ENCODE peak calls at places on chromosomes 5 and 9, in ten cellular contexts. M is fibroblast of lung; T is CD4-positive, CD25-positive, alpha-beta regulatory T cell; N is psoas muscle; F is aorta; D is uterus; P is H9; I is vagina; B is body of pancreas; X is pancreas. J is an unnamed sample. For H3K4me1, the result is how much of the 10 kb centered on the place peaks cover.

GRCh38 chr5:179267671-179268071 is 77.6 kb downstream of the ADAMTS2 start:
- DNase-seq in M (no peak), T (no peak), N (peak), F (peak), D (peak), P (peak), I (peak), B (peak), X (no peak), J (no peak)

GRCh38 chr5:6302099-6302498 is 76.2 kb downstream of the MED10 start:
- DNase-seq in M (no peak), T (no peak), N (no peak), F (no peak), D (no peak), P (peak), I (no peak), B (no peak), X (no peak), J (no peak)

GRCh38 chr5:67265951-67266350 is 69.4 kb upstream of the CD180 start:
- DNase-seq in M (peak), T (no peak), N (no peak), F (no peak), D (no peak), P (no peak), I (no peak), B (no peak), X (no peak), J (no peak)

GRCh38 chr5:11390369-11390768 is 513.9 kb downstream of the CTNND2 start:
- DNase-seq in M (no peak), T (no peak), N (no peak), F (no peak), D (no peak), P (no peak), I (no peak), B (no peak), X (no peak), J (no peak)

GRCh38 chr9:91179237-91180138 is 182.2 kb downstream of the AUH start:
- DNase-seq in M (peak), T (no peak), N (no peak), F (no peak), D (no peak), P (no peak), I (peak), B (peak), X (no peak), J (no peak)

GRCh38 chr9:131116281-131117101 is 8.9 kb upstream of the NUP214 start:
- DNase-seq in M (no peak), T (no peak), N (no peak), F (no peak), D (peak), P (no peak), I (no peak), B (no peak), X (no peak), J (no peak)

GRCh38 chr5:176778921-176779465 is 31.4 kb upstream of the UNC5A start:
- DNase-seq in M (no peak), T (no peak), N (no peak), F (no peak), D (no peak), P (peak), I (peak), B (no peak), X (no peak), J (no peak)

GRCh38 chr5:92899611-92900010 is 681.4 kb downstream of the NR2F1-AS1 start:
- DNase-seq in M (no peak), T (no peak), N (no peak), F (no peak), D (no peak), P (no peak), I (no peak), B (no peak), X (no peak), J (no peak)

GRCh38 chr9:79812507-79813261 is 240.9 kb downstream of the TLE4 start:
- DNase-seq in M (no peak), T (no peak), N (no peak), F (no peak), D (no peak), P (no peak), I (no peak), B (no peak), X (no peak), J (no peak)

GRCh38 chr5:37615184-37615583 is 224.7 kb downstream of the GDNF start:
- DNase-seq in M (peak), T (no peak), N (no peak), F (no peak), D (no peak), P (no peak), I (no peak), B (no peak), X (no peak), J (no peak)

GRCh38 chr5:58019614-58020013 is 440.3 kb downstream of the PLK2 start:
- DNase-seq in M (no peak), T (no peak), N (peak), F (peak), D (peak), P (no peak), I (no peak), B (no peak), X (no peak), J (no peak)

GRCh38 chr9:69645488-69645887 is 26.7 kb downstream of the APBA1 start:
- DNase-seq in M (no peak), T (no peak), N (no peak), F (no peak), D (no peak), P (peak), I (no peak), B (peak), X (peak), J (peak)

GRCh38 chr9:30718483-30718882 is 1666.0 kb upstream of the ACO1 start:
- DNase-seq in M (no peak), T (no peak), N (no peak), F (no peak), D (no peak), P (no peak), I (no peak), B (no peak), X (no peak), J (no peak)

GRCh38 chr9:30711591-30711990 is 1672.9 kb upstream of the ACO1 start:
- DNase-seq in M (no peak), T (no peak), N (no peak), F (no peak), D (no peak), P (no peak), I (no peak), B (no peak), X (no peak), J (no peak)

GRCh38 chr9:30714389-30714788 is 1670.1 kb upstream of the ACO1 start:
- DNase-seq in M (no peak), T (no peak), N (no peak), F (no peak), D (no peak), P (no peak), I (no peak), B (no peak), X (no peak), J (no peak)

DNA sequence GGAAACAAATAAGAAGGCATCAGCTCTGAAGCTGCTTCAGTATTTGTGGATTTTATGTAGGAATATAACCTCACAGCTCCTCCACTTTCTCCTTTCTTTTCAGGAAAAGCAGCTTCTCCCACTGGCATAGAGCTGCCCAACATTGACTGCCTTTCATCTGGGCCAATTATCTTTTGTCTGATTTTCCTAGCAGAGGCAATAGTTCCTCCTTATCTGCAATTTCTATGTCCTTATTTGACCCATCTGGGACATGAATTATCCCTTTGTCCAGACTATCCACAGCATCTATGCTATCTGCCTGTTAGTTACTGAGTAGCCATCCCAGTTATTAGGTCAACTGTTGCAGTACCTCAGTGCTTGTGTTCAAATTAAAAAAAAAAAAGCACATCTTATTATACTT is 1671.2 kb upstream of the ACO1 start:
- DNase-seq in M (no peak), T (no peak), N (no peak), F (no peak), D (no peak), P (no peak), I (no peak), B (no peak), X (no peak), J (peak)
- H3K4me1 ChIP-seq in M (under half), T (under half), N (under half), F (under half), D (under half), P (under half), I (under half), B (under half), X (under half), J (under half)

GRCh38 chr5:1474183-1474839 is 29.1 kb upstream of the SLC6A3 start:
- DNase-seq in M (no peak), T (no peak), N (peak), F (no peak), D (peak), P (no peak), I (no peak), B (no peak), X (no peak), J (no peak)

GRCh38 chr5:1471997-1472963 is 27.0 kb upstream of the SLC6A3 start:
- DNase-seq in M (no peak), T (no peak), N (peak), F (no peak), D (no peak), P (no peak), I (no peak), B (no peak), X (no peak), J (no peak)

GRCh38 chr5:1472964-1473628 is 27.9 kb upstream of the SLC6A3 start:
- DNase-seq in M (no peak), T (no peak), N (peak), F (no peak), D (no peak), P (no peak), I (no peak), B (no peak), X (no peak), J (no peak)

GRCh38 chr5:1474875-1475543 is 29.8 kb upstream of the SLC6A3 start:
- DNase-seq in M (no peak), T (no peak), N (peak), F (peak), D (peak), P (no peak), I (no peak), B (no peak), X (no peak), J (no peak)

GRCh38 chr5:1473746-1474145 is 28.5 kb upstream of the SLC6A3 start:
- DNase-seq in M (no peak), T (no peak), N (no peak), F (no peak), D (no peak), P (no peak), I (no peak), B (no peak), X (no peak), J (no peak)
- H3K4me1 ChIP-seq in M (under half), T (under half), N (under half), F (under half), D (under half), P (under half), I (under half), B (under half), X (under half), J (under half)

GRCh38 chr5:158899792-158900191 is 199.9 kb downstream of the EBF1 start:
- DNase-seq in M (no peak), T (no peak), N (peak), F (no peak), D (peak), P (no peak), I (no peak), B (no peak), X (no peak), J (no peak)

GRCh38 chr5:158898185-158899177 is 201.2 kb downstream of the EBF1 start:
- DNase-seq in M (no peak), T (no peak), N (no peak), F (no peak), D (no peak), P (no peak), I (no peak), B (no peak), X (no peak), J (no peak)

GRCh38 chr5:158895573-158895972 is 204.1 kb downstream of the EBF1 start:
- DNase-seq in M (peak), T (no peak), N (no peak), F (no peak), D (no peak), P (no peak), I (no peak), B (no peak), X (no peak), J (no peak)

GRCh38 chr5:158899201-158899600 is 200.5 kb downstream of the EBF1 start:
- DNase-seq in M (no peak), T (no peak), N (no peak), F (no peak), D (no peak), P (no peak), I (no peak), B (no peak), X (no peak), J (no peak)

DNA sequence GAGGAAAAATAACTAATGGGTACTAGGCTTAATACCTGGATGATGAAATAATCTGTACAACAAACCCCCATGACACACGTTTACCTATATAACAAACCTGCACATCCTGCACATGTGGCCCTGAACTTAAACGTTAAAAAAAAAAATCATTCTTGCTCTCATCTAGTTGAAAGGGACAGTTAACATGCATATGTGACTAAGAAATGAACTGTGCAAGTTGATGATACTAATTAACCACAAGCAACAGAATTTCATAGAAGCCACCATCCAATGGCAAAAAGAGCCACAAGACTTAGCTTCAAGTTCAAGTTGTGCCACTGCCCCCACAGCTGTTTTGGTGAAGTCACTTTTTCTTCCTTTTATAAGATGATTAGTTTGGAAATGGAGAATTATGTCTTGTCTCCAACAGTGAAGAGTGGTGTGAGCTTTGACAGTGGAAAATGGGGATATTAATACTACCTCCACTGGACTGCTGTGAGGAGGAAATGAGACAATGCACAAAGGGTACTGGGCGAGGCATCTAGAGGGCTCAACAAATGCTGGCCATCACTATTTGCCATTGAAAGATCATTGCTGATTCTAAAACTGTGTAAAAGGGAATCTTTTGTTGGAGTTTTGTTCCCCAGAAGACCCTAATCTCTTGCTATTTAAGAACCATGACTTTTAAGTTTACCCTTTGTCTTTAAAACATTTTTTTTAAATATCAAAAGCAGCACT is 202.1 kb downstream of the EBF1 start:
- DNase-seq in M (no peak), T (no peak), N (no peak), F (no peak), D (no peak), P (no peak), I (no peak), B (no peak), X (no peak), J (no peak)
- H3K4me1 ChIP-seq in M (under half), T (under half), N (under half), F (under half), D (under half), P (under half), I (under half), B (under half), X (under half), J (under half)

GRCh38 chr9:93644397-93645088 is 68.2 kb downstream of the PHF2 start:
- DNase-seq in M (no peak), T (no peak), N (peak), F (peak), D (no peak), P (no peak), I (no peak), B (no peak), X (no peak), J (no peak)
- H3K4me1 ChIP-seq in M (under half), T (under half), N (under half), F (under half), D (under half), P (under half), I (under half), B (under half), X (under half), J (under half)

GRCh38 chr5:107557051-107557658 is 113.6 kb downstream of the EFNA5 start:
- DNase-seq in M (no peak), T (no peak), N (peak), F (no peak), D (no peak), P (peak), I (no peak), B (peak), X (no peak), J (no peak)

GRCh38 chr5:107556575-107556974 is 114.2 kb downstream of the EFNA5 start:
- DNase-seq in M (no peak), T (no peak), N (no peak), F (no peak), D (no peak), P (no peak), I (no peak), B (no peak), X (no peak), J (no peak)

GRCh38 chr5:107554776-107555424 is 115.8 kb downstream of the EFNA5 start:
- DNase-seq in M (no peak), T (no peak), N (no peak), F (no peak), D (no peak), P (no peak), I (no peak), B (no peak), X (no peak), J (no peak)

GRCh38 chr5:107553063-107553676 is 117.6 kb downstream of the EFNA5 start:
- DNase-seq in M (no peak), T (no peak), N (no peak), F (no peak), D (no peak), P (no peak), I (no peak), B (no peak), X (no peak), J (no peak)

GRCh38 chr5:107555425-107556090 is 115.2 kb downstream of the EFNA5 start:
- DNase-seq in M (no peak), T (no peak), N (no peak), F (no peak), D (no peak), P (no peak), I (no peak), B (no peak), X (no peak), J (no peak)
- H3K4me1 ChIP-seq in M (under half), T (under half), N (under half), F (under half), D (under half), P (under half), I (under half), B (under half), X (under half), J (under half)

DNA sequence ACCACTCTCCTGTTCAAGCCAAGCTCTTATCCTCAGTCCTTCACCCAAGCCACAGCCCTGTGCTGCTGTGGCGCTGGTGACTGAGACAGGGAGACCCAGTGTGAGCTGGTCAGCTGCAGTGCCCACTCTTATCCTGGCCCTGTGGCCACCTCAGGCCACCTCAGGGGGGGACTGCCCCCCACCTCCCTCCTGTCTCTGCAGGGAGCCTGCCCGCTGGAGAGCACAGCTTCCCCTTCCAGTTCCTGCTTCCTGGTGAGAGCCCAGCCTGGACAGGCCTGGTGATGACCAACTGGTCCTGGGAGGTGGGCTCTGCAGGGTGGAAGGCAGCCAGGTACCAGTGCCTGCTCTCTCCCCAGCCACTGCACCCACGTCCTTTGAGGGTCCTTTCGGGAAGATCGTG is 5.5 kb upstream of the EHMT1 start:
- DNase-seq in M (no peak), T (no peak), N (no peak), F (no peak), D (no peak), P (no peak), I (no peak), B (no peak), X (no peak), J (no peak)
- H3K4me1 ChIP-seq in M (under half), T (under half), N (under half), F (under half), D (under half), P (under half), I (half or more), B (half or more), X (under half), J (under half)

DNA sequence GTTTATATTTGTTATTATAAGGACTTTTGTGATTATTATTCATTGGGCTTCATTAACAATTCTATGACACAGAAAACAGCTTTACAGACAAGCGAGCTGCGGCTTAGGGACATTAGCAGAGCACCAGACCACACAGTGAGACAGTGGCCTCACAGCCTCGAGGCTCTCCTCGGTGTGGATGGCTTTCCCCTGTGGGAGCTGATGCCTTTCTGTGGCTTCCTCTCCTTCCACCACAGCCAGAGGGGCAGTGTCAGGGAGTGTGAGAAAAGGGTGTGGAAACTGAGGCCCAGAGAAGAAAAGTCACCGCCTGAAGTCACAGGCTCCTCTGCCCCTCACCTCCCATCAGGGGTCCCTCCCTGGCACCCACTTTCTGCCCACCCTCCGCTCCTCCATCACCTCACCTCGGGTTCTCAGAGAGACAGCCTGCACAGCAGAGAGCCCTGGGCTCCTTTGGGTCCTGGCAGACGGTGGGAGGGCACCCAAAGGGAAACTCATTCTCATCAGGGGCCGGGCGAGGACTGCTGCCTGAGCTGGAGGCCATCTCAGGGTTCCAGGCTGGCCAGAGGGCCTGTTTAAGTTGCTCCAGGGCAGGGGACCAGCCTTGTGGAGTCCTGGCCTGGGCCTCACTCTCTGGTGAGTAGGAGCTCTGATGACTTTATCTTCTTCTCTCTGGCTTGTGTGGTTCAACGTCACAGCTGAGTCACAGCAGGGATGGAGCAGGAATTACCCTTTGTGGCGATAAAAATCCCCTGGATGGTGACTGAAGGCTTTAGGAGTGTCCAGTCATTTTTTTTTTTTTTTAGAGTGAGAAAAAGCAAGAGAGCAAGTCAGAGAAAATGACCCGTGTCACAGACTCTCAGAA is 830 bp downstream of the TRAF1 start:
- DNase-seq in M (peak), T (peak), N (no peak), F (peak), D (no peak), P (no peak), I (no peak), B (no peak), X (no peak), J (no peak)
- H3K4me1 ChIP-seq in M (under half), T (half or more), N (under half), F (under half), D (under half), P (under half), I (under half), B (under half), X (under half), J (under half)